ENCODE peak calls at places on chromosome 16, in five cellular contexts. One of them, this sample, is unnamed.
A peak's percentile ranks its signal among the peaks of the same experiment; 100 is the strongest.

GRCh38 chr16:67447508-67448076 is 16.7 kb downstream of the HSD11B2 start:
- DNase-seq in fibroblast of villous mesenchyme: peak; percentile 87
- DNase-seq in cardiac fibroblast: peak; percentile 33
- DNase-seq in H1: no peak
- DNase-seq in heart left ventricle: peak; percentile 34
- DNase-seq in this sample: peak; percentile 67

GRCh38 chr16:26169451-26169850 is 477.7 kb downstream of the HS3ST4 start:
- DNase-seq in fibroblast of villous mesenchyme: no peak
- DNase-seq in cardiac fibroblast: no peak
- DNase-seq in H1: no peak
- DNase-seq in heart left ventricle: no peak
- DNase-seq in this sample: no peak

GRCh38 chr16:10514369-10515055 is 65.9 kb downstream of the EMP2 start:
- DNase-seq in fibroblast of villous mesenchyme: peak; percentile 76
- DNase-seq in cardiac fibroblast: peak; percentile 83
- DNase-seq in H1: no peak
- DNase-seq in heart left ventricle: peak; percentile 31
- DNase-seq in this sample: peak; percentile 84

GRCh38 chr16:77273815-77274214 is 74.6 kb downstream of the SYCE1L start:
- DNase-seq in fibroblast of villous mesenchyme: peak; percentile 60
- DNase-seq in cardiac fibroblast: peak; percentile 45
- DNase-seq in H1: no peak
- DNase-seq in heart left ventricle: no peak
- DNase-seq in this sample: peak; percentile 84

GRCh38 chr16:77288222-77288621 is 89.0 kb downstream of the SYCE1L start:
- DNase-seq in fibroblast of villous mesenchyme: peak; percentile 88
- DNase-seq in cardiac fibroblast: peak; percentile 95
- DNase-seq in H1: no peak
- DNase-seq in heart left ventricle: no peak
- DNase-seq in this sample: peak; percentile 97

GRCh38 chr16:31453255-31454204 is 5.8 kb upstream of the ARMC5 start:
- DNase-seq in fibroblast of villous mesenchyme: peak; percentile 68
- DNase-seq in cardiac fibroblast: peak; percentile 78
- DNase-seq in H1: no peak
- DNase-seq in heart left ventricle: no peak
- DNase-seq in this sample: peak; percentile 71

GRCh38 chr16:75908718-75909117 is 182.4 kb upstream of the CPHXL start:
- DNase-seq in fibroblast of villous mesenchyme: no peak
- DNase-seq in cardiac fibroblast: no peak
- DNase-seq in H1: no peak
- DNase-seq in heart left ventricle: no peak
- DNase-seq in this sample: no peak

GRCh38 chr16:69145658-69146057 is 13.2 kb downstream of the UTP4 start:
- DNase-seq in fibroblast of villous mesenchyme: peak; percentile 90
- DNase-seq in cardiac fibroblast: peak; percentile 41
- DNase-seq in H1: no peak
- DNase-seq in heart left ventricle: no peak
- DNase-seq in this sample: peak; percentile 78

GRCh38 chr16:81846105-81846504 is 67.0 kb downstream of the PLCG2 start:
- DNase-seq in fibroblast of villous mesenchyme: no peak
- DNase-seq in cardiac fibroblast: no peak
- DNase-seq in H1: no peak
- DNase-seq in heart left ventricle: no peak
- DNase-seq in this sample: no peak

GRCh38 chr16:785563-786535 is 2.3 kb downstream of the RPUSD1 start:
- DNase-seq in fibroblast of villous mesenchyme: peak; percentile 57
- DNase-seq in cardiac fibroblast: peak; percentile 61
- DNase-seq in H1: peak; percentile 56
- DNase-seq in heart left ventricle: peak; percentile 43
- DNase-seq in this sample: peak; percentile 44

GRCh38 chr16:67987460-67988160 is 7.3 kb upstream of the DPEP3 start:
- DNase-seq in fibroblast of villous mesenchyme: peak; percentile 19
- DNase-seq in cardiac fibroblast: peak; percentile 55
- DNase-seq in H1: no peak
- DNase-seq in heart left ventricle: peak; percentile 46
- DNase-seq in this sample: no peak

GRCh38 chr16:11595908-11596504 is 9.3 kb upstream of the LITAF start:
- DNase-seq in fibroblast of villous mesenchyme: no peak
- DNase-seq in cardiac fibroblast: no peak
- DNase-seq in H1: no peak
- DNase-seq in heart left ventricle: no peak
- DNase-seq in this sample: no peak

GRCh38 chr16:14308357-14308723 is 237.2 kb downstream of the MRTFB start:
- DNase-seq in fibroblast of villous mesenchyme: no peak
- DNase-seq in cardiac fibroblast: no peak
- DNase-seq in H1: no peak
- DNase-seq in heart left ventricle: no peak
- DNase-seq in this sample: no peak

GRCh38 chr16:73885319-73885718 is 411.3 kb upstream of the PSMD7 start:
- DNase-seq in fibroblast of villous mesenchyme: no peak
- DNase-seq in cardiac fibroblast: no peak
- DNase-seq in H1: no peak
- DNase-seq in heart left ventricle: no peak
- DNase-seq in this sample: no peak
- H3K4me3 ChIP-seq in fibroblast of villous mesenchyme: no peak overlapping the region
- H3K4me3 ChIP-seq in cardiac fibroblast: no peak overlapping the region
- H3K4me3 ChIP-seq in H1: no peak overlapping the region
- H3K4me3 ChIP-seq in heart left ventricle: no peak overlapping the region
- H3K4me3 ChIP-seq in this sample: no peak overlapping the region

GRCh38 chr16:28569011-28569410 is 15.3 kb downstream of the SGF29 start:
- DNase-seq in fibroblast of villous mesenchyme: peak; percentile 57
- DNase-seq in cardiac fibroblast: peak; percentile 61
- DNase-seq in H1: no peak
- DNase-seq in heart left ventricle: no peak
- DNase-seq in this sample: peak; percentile 19

GRCh38 chr16:28567292-28567691 is 13.6 kb downstream of the SGF29 start:
- DNase-seq in fibroblast of villous mesenchyme: no peak
- DNase-seq in cardiac fibroblast: no peak
- DNase-seq in H1: no peak
- DNase-seq in heart left ventricle: no peak
- DNase-seq in this sample: no peak

GRCh38 chr16:28573738-28574718 is 20.3 kb downstream of the SGF29 start:
- DNase-seq in fibroblast of villous mesenchyme: no peak
- DNase-seq in cardiac fibroblast: no peak
- DNase-seq in H1: no peak
- DNase-seq in heart left ventricle: no peak
- DNase-seq in this sample: no peak

GRCh38 chr16:28572659-28573510 is 19.2 kb downstream of the SGF29 start:
- DNase-seq in fibroblast of villous mesenchyme: peak; percentile 30
- DNase-seq in cardiac fibroblast: no peak
- DNase-seq in H1: no peak
- DNase-seq in heart left ventricle: peak; percentile 62
- DNase-seq in this sample: peak; percentile 4

DNA sequence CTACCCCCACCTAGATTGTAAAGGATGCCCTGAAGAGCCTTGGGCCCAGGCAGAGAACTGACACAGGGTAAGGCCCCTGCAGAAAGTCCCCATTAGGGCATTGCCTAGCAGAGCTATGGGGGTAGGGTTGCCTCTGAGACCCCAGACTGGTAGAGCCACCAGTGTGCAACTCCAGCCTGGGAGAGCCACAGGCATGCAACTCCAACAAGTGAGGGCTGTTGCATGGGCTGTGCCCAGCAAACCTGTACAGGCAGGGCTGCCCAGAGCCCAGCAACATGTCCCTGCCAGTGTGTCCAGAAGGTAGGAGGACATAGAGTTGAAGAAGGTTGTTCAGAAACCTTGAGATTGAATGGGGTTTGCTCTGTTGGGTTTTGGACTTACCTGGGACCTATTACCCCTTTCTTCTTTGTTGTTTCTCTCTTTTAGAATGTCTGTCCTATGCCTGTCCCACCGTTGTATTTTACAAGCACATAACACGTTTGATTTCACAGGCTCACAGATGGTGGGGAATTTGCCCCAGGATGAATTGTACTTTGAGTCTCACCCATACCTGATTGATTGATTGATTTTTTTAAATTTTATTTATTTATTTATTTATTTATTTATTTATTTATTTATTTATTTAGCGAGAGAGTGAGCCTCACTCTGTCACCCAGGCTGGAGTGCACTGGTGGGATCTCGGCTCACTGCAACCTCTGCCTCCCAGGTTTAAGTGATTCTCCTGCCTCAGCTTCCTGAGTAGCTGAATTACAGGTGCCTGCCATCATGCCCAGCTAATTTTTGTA is 16.4 kb downstream of the SGF29 start:
- DNase-seq in fibroblast of villous mesenchyme: no peak
- DNase-seq in cardiac fibroblast: no peak
- DNase-seq in H1: no peak
- DNase-seq in heart left ventricle: no peak
- DNase-seq in this sample: no peak
- H3K4me3 ChIP-seq in fibroblast of villous mesenchyme: no peak overlapping the region
- H3K4me3 ChIP-seq in cardiac fibroblast: no peak overlapping the region
- H3K4me3 ChIP-seq in H1: no peak overlapping the region
- H3K4me3 ChIP-seq in heart left ventricle: no peak overlapping the region
- H3K4me3 ChIP-seq in this sample: no peak overlapping the region

GRCh38 chr16:3223913-3224515 is 10.9 kb downstream of the ZNF200 start:
- DNase-seq in fibroblast of villous mesenchyme: peak; percentile 10
- DNase-seq in cardiac fibroblast: peak; percentile 28
- DNase-seq in H1: no peak
- DNase-seq in heart left ventricle: no peak
- DNase-seq in this sample: peak; percentile 4
- H3K4me3 ChIP-seq in fibroblast of villous mesenchyme: no peak overlapping the region
- H3K4me3 ChIP-seq in cardiac fibroblast: no peak overlapping the region
- H3K4me3 ChIP-seq in H1: no peak overlapping the region
- H3K4me3 ChIP-seq in heart left ventricle: no peak overlapping the region
- H3K4me3 ChIP-seq in this sample: no peak overlapping the region

GRCh38 chr16:85903576-85903975 is 4.6 kb downstream of the IRF8 start:
- DNase-seq in fibroblast of villous mesenchyme: no peak
- DNase-seq in cardiac fibroblast: no peak
- DNase-seq in H1: no peak
- DNase-seq in heart left ventricle: no peak
- DNase-seq in this sample: no peak
- H3K4me3 ChIP-seq in fibroblast of villous mesenchyme: no peak overlapping the region
- H3K4me3 ChIP-seq in cardiac fibroblast: no peak overlapping the region
- H3K4me3 ChIP-seq in H1: no peak overlapping the region
- H3K4me3 ChIP-seq in heart left ventricle: no peak overlapping the region
- H3K4me3 ChIP-seq in this sample: no peak overlapping the region

DNA sequence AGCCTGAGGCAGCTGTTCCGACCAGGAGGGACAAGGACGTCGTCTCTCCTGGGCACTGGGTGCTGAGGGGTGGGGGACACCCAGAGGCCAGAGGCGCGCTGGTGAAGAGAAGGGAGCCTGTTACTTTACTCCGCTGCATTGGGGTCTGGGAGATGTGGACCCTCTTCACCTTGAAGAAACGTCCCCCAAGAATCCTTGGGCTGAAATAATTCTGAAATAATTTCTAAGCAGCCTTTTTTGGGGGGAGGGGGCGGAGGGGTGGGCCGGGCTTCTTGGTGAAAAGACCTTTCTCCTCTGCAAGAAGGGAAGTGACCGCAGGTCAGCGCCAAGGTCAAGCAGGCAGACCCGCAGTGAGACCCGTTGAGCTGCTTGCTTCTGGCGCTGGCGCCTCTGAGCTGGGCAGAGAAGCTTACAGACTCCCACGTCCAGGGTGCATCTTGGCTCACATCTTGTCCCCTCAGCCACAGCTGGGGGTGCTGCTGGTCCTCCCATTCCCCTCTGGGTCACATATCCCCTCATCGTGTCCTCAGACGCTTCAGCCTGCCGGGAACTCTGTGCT is 1.1 kb downstream of the SYT17 start:
- DNase-seq in fibroblast of villous mesenchyme: no peak
- DNase-seq in cardiac fibroblast: no peak
- DNase-seq in H1: no peak
- DNase-seq in heart left ventricle: no peak
- DNase-seq in this sample: no peak
- H3K4me3 ChIP-seq in fibroblast of villous mesenchyme: no peak overlapping the region
- H3K4me3 ChIP-seq in cardiac fibroblast: no peak overlapping the region
- H3K4me3 ChIP-seq in H1: peak overlapping the region; percentile 82
- H3K4me3 ChIP-seq in heart left ventricle: no peak overlapping the region
- H3K4me3 ChIP-seq in this sample: no peak overlapping the region

GRCh38 chr16:73093146-73094144 is 45.5 kb upstream of the ZFHX3 start:
- DNase-seq in fibroblast of villous mesenchyme: peak; percentile 42
- DNase-seq in cardiac fibroblast: peak; percentile 64
- DNase-seq in H1: no peak
- DNase-seq in heart left ventricle: peak; percentile 69
- DNase-seq in this sample: peak; percentile 29

GRCh38 chr16:73095142-73095791 is 47.3 kb upstream of the ZFHX3 start:
- DNase-seq in fibroblast of villous mesenchyme: no peak
- DNase-seq in cardiac fibroblast: peak; percentile 32
- DNase-seq in H1: no peak
- DNase-seq in heart left ventricle: no peak
- DNase-seq in this sample: no peak

GRCh38 chr16:73096510-73096909 is 48.6 kb upstream of the ZFHX3 start:
- DNase-seq in fibroblast of villous mesenchyme: no peak
- DNase-seq in cardiac fibroblast: no peak
- DNase-seq in H1: no peak
- DNase-seq in heart left ventricle: no peak
- DNase-seq in this sample: no peak

GRCh38 chr16:73094371-73094770 is 46.4 kb upstream of the ZFHX3 start:
- DNase-seq in fibroblast of villous mesenchyme: no peak
- DNase-seq in cardiac fibroblast: no peak
- DNase-seq in H1: no peak
- DNase-seq in heart left ventricle: no peak
- DNase-seq in this sample: no peak

GRCh38 chr16:73095885-73096341 is 48.0 kb upstream of the ZFHX3 start:
- DNase-seq in fibroblast of villous mesenchyme: no peak
- DNase-seq in cardiac fibroblast: peak; percentile 18
- DNase-seq in H1: no peak
- DNase-seq in heart left ventricle: no peak
- DNase-seq in this sample: peak; percentile 41
- H3K4me3 ChIP-seq in fibroblast of villous mesenchyme: no peak overlapping the region
- H3K4me3 ChIP-seq in cardiac fibroblast: no peak overlapping the region
- H3K4me3 ChIP-seq in H1: no peak overlapping the region
- H3K4me3 ChIP-seq in heart left ventricle: no peak overlapping the region
- H3K4me3 ChIP-seq in this sample: no peak overlapping the region